ENCODE peak calls at places on chromosomes 11 and 22, in ten cellular contexts. Q, I, C, R, J, K, T, B, U and S are unnamed samples.

GRCh38 chr11:1271927-1272326 is 37.5 kb downstream of the TOLLIP start:
- DNase-seq in Q (peak), I (no peak), C (no peak), R (no peak), J (no peak), K (no peak), T (no peak), B (no peak), U (no peak), S (no peak)

GRCh38 chr11:77081976-77082836 is 15.4 kb downstream of the CAPN5 start:
- DNase-seq in Q (no peak), I (no peak), C (no peak), R (peak), J (no peak), K (no peak), T (peak), B (no peak), U (no peak), S (no peak)

GRCh38 chr22:21660904-21661303 is 4.9 kb upstream of the PPIL2 start:
- DNase-seq in Q (no peak), I (no peak), C (no peak), R (no peak), J (no peak), K (no peak), T (no peak), B (no peak), U (no peak), S (no peak)

GRCh38 chr11:115469361-115469760 is 34.9 kb downstream of the CADM1 start:
- DNase-seq in Q (no peak), I (no peak), C (no peak), R (no peak), J (no peak), K (no peak), T (no peak), B (no peak), U (peak), S (no peak)

GRCh38 chr11:3866206-3866605 is 10.7 kb downstream of the STIM1 start:
- DNase-seq in Q (peak), I (peak), C (no peak), R (no peak), J (no peak), K (no peak), T (no peak), B (peak), U (no peak), S (no peak)

GRCh38 chr22:41844036-41844435 is 11.1 kb downstream of the SREBF2 start:
- DNase-seq in Q (no peak), I (no peak), C (no peak), R (no peak), J (no peak), K (no peak), T (no peak), B (no peak), U (no peak), S (no peak)

GRCh38 chr22:43228330-43228729 is 41.4 kb upstream of the TTLL12 start:
- DNase-seq in Q (peak), I (no peak), C (peak), R (peak), J (no peak), K (peak), T (no peak), B (no peak), U (no peak), S (peak)

GRCh38 chr11:124897681-124898680 is at the start of gene ROBO4:
- DNase-seq in Q (peak), I (peak), C (peak), R (no peak), J (peak), K (no peak), T (no peak), B (peak), U (no peak), S (peak)

GRCh38 chr22:49880281-49880680 is 26.6 kb downstream of the ZBED4 start:
- DNase-seq in Q (no peak), I (no peak), C (peak), R (no peak), J (no peak), K (peak), T (no peak), B (no peak), U (peak), S (no peak)

GRCh38 chr11:79783833-79784232 is 343.0 kb upstream of the TENM4 start:
- DNase-seq in Q (no peak), I (no peak), C (no peak), R (no peak), J (no peak), K (no peak), T (no peak), B (no peak), U (no peak), S (no peak)

GRCh38 chr11:60169264-60169915 is 13.5 kb downstream of the MS4A6A start:
- DNase-seq in Q (no peak), I (peak), C (peak), R (no peak), J (no peak), K (no peak), T (peak), B (peak), U (no peak), S (peak)

GRCh38 chr11:8867035-8867434 is 44.0 kb upstream of the AKIP1 start:
- DNase-seq in Q (no peak), I (no peak), C (no peak), R (no peak), J (no peak), K (no peak), T (no peak), B (no peak), U (no peak), S (peak)

GRCh38 chr11:112343368-112344039 is 82.8 kb upstream of the PLET1 start:
- DNase-seq in Q (no peak), I (no peak), C (peak), R (no peak), J (no peak), K (no peak), T (no peak), B (peak), U (no peak), S (peak)

GRCh38 chr11:8777907-8778767 is 95.5 kb downstream of the RPL27A start:
- DNase-seq in Q (peak), I (peak), C (no peak), R (no peak), J (peak), K (peak), T (no peak), B (peak), U (peak), S (peak)

GRCh38 chr11:46392421-46393230 is 1.1 kb upstream of the CHRM4 start:
- DNase-seq in Q (peak), I (peak), C (peak), R (no peak), J (peak), K (peak), T (peak), B (peak), U (peak), S (peak)

GRCh38 chr11:1929621-1930447 is 10.3 kb downstream of the TNNT3 start:
- DNase-seq in Q (peak), I (no peak), C (no peak), R (no peak), J (no peak), K (no peak), T (no peak), B (no peak), U (peak), S (no peak)

GRCh38 chr22:41405588-41405987 is 23.8 kb downstream of the TEF start:
- DNase-seq in Q (no peak), I (no peak), C (no peak), R (no peak), J (no peak), K (peak), T (no peak), B (no peak), U (peak), S (no peak)

GRCh38 chr11:76193219-76193618 is 13.1 kb downstream of the WNT11 start:
- DNase-seq in Q (no peak), I (no peak), C (no peak), R (peak), J (no peak), K (no peak), T (no peak), B (no peak), U (no peak), S (no peak)

GRCh38 chr11:125591659-125592304 is 870 bp upstream of the STT3A start:
- DNase-seq in Q (peak), I (peak), C (peak), R (peak), J (no peak), K (peak), T (no peak), B (peak), U (peak), S (peak)

GRCh38 chr11:112588252-112588668 is 327.6 kb upstream of the PLET1 start:
- DNase-seq in Q (peak), I (peak), C (peak), R (peak), J (peak), K (peak), T (peak), B (peak), U (peak), S (peak)

GRCh38 chr11:58192229-58192628 is 3.4 kb downstream of the OR9Q2 start:
- DNase-seq in Q (no peak), I (no peak), C (no peak), R (no peak), J (no peak), K (no peak), T (no peak), B (no peak), U (no peak), S (no peak)

GRCh38 chr11:59200421-59200746 is 12.3 kb downstream of the MPEG1 start:
- DNase-seq in Q (no peak), I (no peak), C (no peak), R (no peak), J (no peak), K (no peak), T (no peak), B (no peak), U (no peak), S (no peak)

GRCh38 chr11:72989727-72990126 is 152.4 kb downstream of the FCHSD2 start:
- DNase-seq in Q (no peak), I (no peak), C (no peak), R (no peak), J (no peak), K (no peak), T (no peak), B (no peak), U (no peak), S (no peak)

GRCh38 chr11:64754919-64755662 is 4.7 kb downstream of the PYGM start:
- DNase-seq in Q (no peak), I (peak), C (no peak), R (no peak), J (no peak), K (no peak), T (no peak), B (no peak), U (no peak), S (no peak)

GRCh38 chr11:78265326-78265725 is 76.6 kb downstream of the USP35 start:
- DNase-seq in Q (no peak), I (no peak), C (no peak), R (no peak), J (no peak), K (no peak), T (no peak), B (no peak), U (no peak), S (no peak)

GRCh38 chr11:65718964-65719492 is 1.6 kb downstream of the RNASEH2C start:
- DNase-seq in Q (peak), I (peak), C (no peak), R (no peak), J (no peak), K (no peak), T (no peak), B (no peak), U (no peak), S (no peak)

GRCh38 chr11:47791774-47792173 is 24.6 kb upstream of the FNBP4 start:
- DNase-seq in Q (no peak), I (no peak), C (no peak), R (no peak), J (no peak), K (no peak), T (no peak), B (no peak), U (no peak), S (peak)

GRCh38 chr11:92329137-92329536 is 104.5 kb downstream of the FAT3 start:
- DNase-seq in Q (no peak), I (no peak), C (no peak), R (no peak), J (no peak), K (no peak), T (no peak), B (no peak), U (no peak), S (no peak)

GRCh38 chr22:19851291-19852176 is 3.1 kb downstream of the GNB1L start:
- DNase-seq in Q (no peak), I (no peak), C (no peak), R (no peak), J (no peak), K (peak), T (no peak), B (no peak), U (peak), S (no peak)